ENCODE peak calls at places on chromosomes 6 and 20, in five cellular contexts. L, S, R, T and C are unnamed samples. For H3K4me1 and H3K36me3, the result is how much of the 10 kb centered on the place peaks cover.

GRCh38 chr6:31851485-31851832 is 11.2 kb downstream of the NEU1 start:
- DNase-seq in L (no peak), S (no peak), R (no peak), T (no peak), C (no peak)

GRCh38 chr6:159044899-159045727 is at the start of gene TAGAP:
- DNase-seq in L (no peak), S (peak), R (peak), T (no peak), C (peak)

GRCh38 chr6:25346064-25346463 is 66.9 kb downstream of the CARMIL1 start:
- DNase-seq in L (no peak), S (no peak), R (no peak), T (no peak), C (no peak)

GRCh38 chr6:156953478-156954146 is 176.4 kb downstream of the ARID1B start:
- DNase-seq in L (peak), S (no peak), R (no peak), T (peak), C (no peak)

GRCh38 chr6:52598123-52598823 is 21.4 kb upstream of the TRAM2 start:
- DNase-seq in L (peak), S (no peak), R (peak), T (peak), C (peak)

GRCh38 chr20:33521461-33521860 is 31.6 kb downstream of the CBFA2T2 start:
- DNase-seq in L (no peak), S (no peak), R (no peak), T (no peak), C (no peak)

GRCh38 chr6:119079288-119079809 is 885 bp upstream of the FAM184A start:
- DNase-seq in L (no peak), S (no peak), R (no peak), T (no peak), C (no peak)

GRCh38 chr6:3739311-3739897 is 12.1 kb downstream of the PXDC1 start:
- DNase-seq in L (no peak), S (peak), R (no peak), T (no peak), C (no peak)

GRCh38 chr6:149563928-149564325 is 2.2 kb upstream of the GINM1 start:
- DNase-seq in L (no peak), S (no peak), R (no peak), T (no peak), C (no peak)

GRCh38 chr6:149559389-149559788 is 6.8 kb upstream of the GINM1 start:
- DNase-seq in L (no peak), S (no peak), R (no peak), T (no peak), C (no peak)

GRCh38 chr6:149563203-149563927 is 2.8 kb upstream of the GINM1 start:
- DNase-seq in L (peak), S (no peak), R (no peak), T (no peak), C (no peak)

GRCh38 chr6:149558029-149558428 is 8.1 kb upstream of the GINM1 start:
- DNase-seq in L (no peak), S (no peak), R (no peak), T (no peak), C (no peak)

DNA sequence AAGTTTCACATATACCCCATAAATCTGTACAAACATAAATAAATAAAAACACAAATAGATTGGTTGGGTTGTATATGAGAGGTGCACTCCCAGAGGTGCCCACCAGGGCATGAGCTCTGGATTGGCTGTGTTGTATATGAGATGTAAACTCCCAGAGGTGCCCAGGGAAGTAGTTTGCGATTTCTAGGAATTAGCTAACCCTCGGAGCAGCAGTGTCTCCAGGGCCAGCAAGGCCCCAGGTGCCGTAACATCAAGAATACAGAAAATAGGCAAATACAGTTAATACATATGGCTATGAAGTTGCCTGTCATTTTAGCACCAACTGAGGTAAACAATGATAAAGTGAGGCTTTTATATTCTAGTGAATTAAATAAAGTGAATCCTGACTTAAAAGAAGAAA is 5.4 kb upstream of the GINM1 start:
- DNase-seq in L (peak), S (no peak), R (no peak), T (peak), C (no peak)
- TF ChIP-seq CTCF in L (peak), S (peak), R (no peak), T (peak), C (no peak)

GRCh38 chr6:14353798-14354197 is 236.2 kb downstream of the CD83 start:
- DNase-seq in L (no peak), S (no peak), R (no peak), T (no peak), C (no peak)

GRCh38 chr6:14353263-14353662 is 235.7 kb downstream of the CD83 start:
- DNase-seq in L (no peak), S (no peak), R (no peak), T (no peak), C (no peak)

GRCh38 chr6:14360565-14360964 is 243.0 kb downstream of the CD83 start:
- DNase-seq in L (no peak), S (no peak), R (no peak), T (no peak), C (no peak)

GRCh38 chr6:14359438-14359837 is 241.9 kb downstream of the CD83 start:
- DNase-seq in L (no peak), S (no peak), R (no peak), T (no peak), C (no peak)

DNA sequence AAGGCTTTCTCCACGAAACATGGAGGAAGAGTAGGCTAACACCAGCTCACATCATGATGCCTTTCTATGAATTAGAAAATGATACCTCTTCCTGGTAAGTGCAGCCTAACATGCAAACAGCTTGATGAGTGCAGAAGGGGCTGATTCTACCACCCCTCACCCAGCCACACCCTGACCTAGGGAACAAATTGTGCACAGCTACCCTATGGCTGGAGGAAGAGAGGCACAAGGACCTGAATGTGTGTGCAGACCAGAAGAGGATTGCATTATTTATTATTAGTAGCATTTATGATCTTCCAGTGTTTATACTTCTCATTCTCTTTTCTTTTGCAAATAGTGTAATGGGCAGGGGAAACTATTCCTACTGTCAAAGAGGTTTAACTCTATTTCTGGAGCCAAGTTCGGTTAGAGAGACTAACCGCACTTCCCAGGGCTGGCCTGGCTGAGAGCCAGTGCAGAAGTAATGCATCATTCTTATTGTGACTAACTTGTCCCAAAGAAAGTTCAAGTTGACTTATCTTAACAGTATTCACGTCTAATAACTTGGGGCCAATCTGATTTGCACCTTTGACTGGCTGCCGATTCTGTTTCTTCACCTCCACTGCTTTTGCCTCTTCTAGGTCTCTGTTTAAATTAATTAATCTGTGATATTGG is 237.5 kb downstream of the CD83 start:
- DNase-seq in L (no peak), S (no peak), R (peak), T (no peak), C (peak)
- H3K4me1 ChIP-seq in L (under half), S (under half), R (under half), T (under half), C (under half)

GRCh38 chr6:20681243-20681684 is 147.0 kb downstream of the CDKAL1 start:
- DNase-seq in L (no peak), S (no peak), R (no peak), T (no peak), C (no peak)
- H3K36me3 ChIP-seq in L (under half), S (under half), R (under half), T (under half), C (under half)

GRCh38 chr6:150894935-150895686 is 29.6 kb downstream of the MTHFD1L start:
- DNase-seq in L (no peak), S (no peak), R (no peak), T (no peak), C (no peak)
- TF ChIP-seq CTCF in L (no peak), S (no peak), R (no peak), T (peak), C (no peak)

DNA sequence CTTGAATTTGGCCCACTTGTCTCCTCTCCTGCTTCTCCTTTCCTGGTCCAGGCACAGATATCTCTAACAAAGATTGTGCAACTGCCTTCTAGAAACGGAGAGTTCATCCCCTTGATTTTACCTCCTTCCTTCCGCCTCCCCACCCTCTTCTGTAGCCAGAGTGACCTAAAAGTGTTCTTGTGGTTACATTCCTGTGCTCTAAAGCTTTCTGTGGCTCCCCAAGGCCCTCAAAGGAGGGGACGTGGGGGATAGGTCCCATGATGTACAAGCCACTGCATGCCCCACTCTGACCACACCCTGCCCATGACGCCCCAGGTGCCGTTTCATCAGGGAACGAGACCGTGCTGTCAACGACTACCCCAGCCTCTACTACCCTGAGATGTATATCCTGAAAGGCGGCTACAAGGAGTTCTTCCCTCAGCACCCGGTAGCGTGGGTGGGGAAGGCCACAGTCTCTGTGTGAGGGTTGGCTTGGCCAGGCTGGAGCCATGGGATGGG is 8.2 kb downstream of the CDC25B start:
- DNase-seq in L (no peak), S (no peak), R (no peak), T (no peak), C (peak)
- H3K4me1 ChIP-seq in L (under half), S (half or more), R (under half), T (under half), C (under half)

GRCh38 chr20:35502352-35502751 is 27.1 kb downstream of the C20orf173 start:
- DNase-seq in L (no peak), S (no peak), R (no peak), T (no peak), C (no peak)
- H3K36me3 ChIP-seq in L (under half), S (under half), R (under half), T (under half), C (under half)

GRCh38 chr6:123372737-123373136 is 264.0 kb downstream of the TRDN start:
- DNase-seq in L (no peak), S (no peak), R (no peak), T (no peak), C (no peak)
- TF ChIP-seq CTCF in L (no peak), S (no peak), R (no peak), T (no peak), C (no peak)

DNA sequence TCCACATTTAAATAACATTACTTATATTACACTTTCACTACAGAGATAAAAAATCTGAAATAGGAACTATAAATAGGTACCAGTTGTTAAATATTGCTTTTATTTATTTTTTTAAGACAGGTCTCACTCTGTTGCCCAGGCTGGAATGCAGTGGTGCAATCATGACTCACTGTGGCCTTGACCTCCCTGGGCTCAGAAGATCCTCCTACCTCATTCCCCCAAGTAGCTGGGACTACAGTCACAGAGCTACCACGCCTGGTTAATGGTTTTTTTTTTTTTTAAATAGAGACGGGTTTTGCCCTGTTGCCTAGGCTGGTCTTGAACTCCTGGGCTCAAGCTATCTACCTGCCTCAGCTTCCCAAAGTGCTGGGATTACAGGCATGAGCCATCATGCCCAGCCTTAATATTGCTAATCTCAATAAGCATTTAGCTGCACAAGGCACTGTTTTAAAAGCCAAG is 17.3 kb downstream of the EEF1E1 start:
- DNase-seq in L (peak), S (no peak), R (no peak), T (peak), C (no peak)
- H3K4me1 ChIP-seq in L (half or more), S (under half), R (under half), T (half or more), C (under half)

GRCh38 chr20:62197321-62197720 is 14.5 kb downstream of the MTG2 start:
- DNase-seq in L (no peak), S (peak), R (no peak), T (no peak), C (no peak)
- H3K36me3 ChIP-seq in L (under half), S (under half), R (under half), T (under half), C (under half)